ENCODE peak calls at places on chromosomes 6 and 20, in seven cellular contexts. One of them, this sample, is unnamed.
A peak's percentile ranks its signal among the peaks of the same experiment; 100 is the strongest.

GRCh38 chr6:286681-287499 is 5.4 kb upstream of the DUSP22 start:
- DNase-seq in fibroblast of mammary gland: no peak
- DNase-seq in heart left ventricle: no peak
- DNase-seq in BJ: no peak
- DNase-seq in vagina: no peak
- DNase-seq in neural crest cell: no peak
- DNase-seq in heart right ventricle: no peak
- DNase-seq in this sample: no peak

GRCh38 chr6:153852481-153852880 is 186.6 kb upstream of the OPRM1 start:
- DNase-seq in BJ: no peak
- DNase-seq in heart right ventricle: no peak
- DNase-seq in vagina: no peak
- DNase-seq in fibroblast of mammary gland: no peak
- DNase-seq in heart left ventricle: no peak
- DNase-seq in neural crest cell: no peak
- DNase-seq in this sample: no peak

GRCh38 chr6:138509371-138509770 is 10.1 kb upstream of the NHSL1 start:
- DNase-seq in heart left ventricle: peak; percentile 16
- DNase-seq in heart right ventricle: peak; percentile 53
- DNase-seq in fibroblast of mammary gland: peak; percentile 68
- DNase-seq in neural crest cell: no peak
- DNase-seq in vagina: no peak
- DNase-seq in BJ: no peak
- DNase-seq in this sample: no peak

GRCh38 chr6:4781426-4781825 is 5.2 kb downstream of the CDYL start:
- DNase-seq in vagina: no peak
- DNase-seq in fibroblast of mammary gland: no peak
- DNase-seq in heart left ventricle: no peak
- DNase-seq in BJ: no peak
- DNase-seq in neural crest cell: no peak
- DNase-seq in heart right ventricle: no peak
- DNase-seq in this sample: no peak

GRCh38 chr20:44832724-44833123 is 22.4 kb upstream of the RIMS4 start:
- DNase-seq in vagina: no peak
- DNase-seq in BJ: no peak
- DNase-seq in heart left ventricle: no peak
- DNase-seq in fibroblast of mammary gland: peak; percentile 58
- DNase-seq in heart right ventricle: no peak
- DNase-seq in neural crest cell: no peak
- DNase-seq in this sample: no peak

GRCh38 chr6:142828030-142828429 is 116.9 kb downstream of the HIVEP2 start:
- DNase-seq in vagina: no peak
- DNase-seq in neural crest cell: no peak
- DNase-seq in fibroblast of mammary gland: no peak
- DNase-seq in heart right ventricle: no peak
- DNase-seq in BJ: no peak
- DNase-seq in heart left ventricle: no peak
- DNase-seq in this sample: no peak

GRCh38 chr6:161215193-161215592 is 58.7 kb downstream of the AGPAT4 start:
- DNase-seq in heart right ventricle: no peak
- DNase-seq in fibroblast of mammary gland: peak; percentile 100
- DNase-seq in heart left ventricle: no peak
- DNase-seq in vagina: no peak
- DNase-seq in neural crest cell: no peak
- DNase-seq in BJ: peak; percentile 53
- DNase-seq in this sample: no peak

GRCh38 chr6:151044465-151045441 is 179.3 kb downstream of the MTHFD1L start:
- DNase-seq in neural crest cell: no peak
- DNase-seq in heart right ventricle: peak; percentile 70
- DNase-seq in fibroblast of mammary gland: peak; percentile 92
- DNase-seq in vagina: no peak
- DNase-seq in heart left ventricle: peak; percentile 67
- DNase-seq in BJ: peak; percentile 58
- DNase-seq in this sample: no peak

GRCh38 chr6:107668826-107669474 is 155.2 kb downstream of the SCML4 start:
- DNase-seq in heart left ventricle: no peak
- DNase-seq in BJ: no peak
- DNase-seq in fibroblast of mammary gland: no peak
- DNase-seq in vagina: no peak
- DNase-seq in neural crest cell: no peak
- DNase-seq in heart right ventricle: no peak
- DNase-seq in this sample: no peak

GRCh38 chr20:17394411-17394810 is 136.8 kb downstream of the BFSP1 start:
- DNase-seq in BJ: no peak
- DNase-seq in heart left ventricle: no peak
- DNase-seq in fibroblast of mammary gland: no peak
- DNase-seq in heart right ventricle: no peak
- DNase-seq in vagina: no peak
- DNase-seq in neural crest cell: no peak
- DNase-seq in this sample: no peak

GRCh38 chr20:40753472-40753871 is 64.4 kb upstream of the MAFB start:
- DNase-seq in BJ: no peak
- DNase-seq in heart left ventricle: no peak
- DNase-seq in fibroblast of mammary gland: peak; percentile 16
- DNase-seq in heart right ventricle: no peak
- DNase-seq in neural crest cell: no peak
- DNase-seq in vagina: no peak
- DNase-seq in this sample: no peak

GRCh38 chr20:61719691-61720347 is 345.9 kb downstream of the TAF4 start:
- DNase-seq in BJ: no peak
- DNase-seq in fibroblast of mammary gland: no peak
- DNase-seq in heart right ventricle: no peak
- DNase-seq in vagina: no peak
- DNase-seq in heart left ventricle: no peak
- DNase-seq in neural crest cell: no peak
- DNase-seq in this sample: peak; percentile 39

GRCh38 chr6:7073810-7074525 is 33.8 kb upstream of the RREB1 start:
- DNase-seq in heart left ventricle: peak; percentile 32
- DNase-seq in neural crest cell: no peak
- DNase-seq in fibroblast of mammary gland: no peak
- DNase-seq in BJ: no peak
- DNase-seq in heart right ventricle: peak; percentile 13
- DNase-seq in vagina: no peak
- DNase-seq in this sample: no peak

GRCh38 chr6:169172435-169172834 is 81.2 kb downstream of the THBS2 start:
- DNase-seq in neural crest cell: no peak
- DNase-seq in fibroblast of mammary gland: peak; percentile 94
- DNase-seq in heart left ventricle: no peak
- DNase-seq in heart right ventricle: no peak
- DNase-seq in BJ: peak; percentile 79
- DNase-seq in vagina: peak; percentile 86
- DNase-seq in this sample: no peak

DNA sequence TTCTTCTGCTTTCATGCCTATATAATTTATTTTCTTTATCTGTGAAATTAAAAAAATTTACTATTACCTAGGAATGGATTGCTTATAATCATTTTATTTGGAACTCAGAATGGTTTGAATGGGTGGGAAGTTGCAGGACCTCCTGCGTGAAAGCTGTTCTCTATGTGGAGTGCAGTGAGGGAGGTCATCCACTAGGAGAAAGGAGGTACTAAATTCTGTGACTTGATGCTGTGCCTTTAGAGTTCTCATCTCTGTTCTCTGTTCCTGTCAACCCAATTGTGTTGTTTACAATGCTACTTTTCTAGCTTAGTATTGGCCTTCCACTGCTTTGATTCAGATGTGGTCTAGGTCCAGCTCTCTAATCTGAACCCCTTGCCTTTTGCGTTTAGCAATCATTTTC is 65.0 kb upstream of the HIVEP1 start:
- DNase-seq in fibroblast of mammary gland: no peak
- DNase-seq in neural crest cell: no peak
- DNase-seq in vagina: no peak
- DNase-seq in heart right ventricle: no peak
- DNase-seq in BJ: no peak
- DNase-seq in heart left ventricle: no peak
- DNase-seq in this sample: no peak
- TF ChIP-seq CTCF in fibroblast of mammary gland: peak; percentile 25
- TF ChIP-seq CTCF in neural crest cell: peak; percentile 41
- TF ChIP-seq CTCF in vagina: no peak
- TF ChIP-seq CTCF in heart right ventricle: no peak
- TF ChIP-seq CTCF in BJ: peak; percentile 20
- TF ChIP-seq CTCF in heart left ventricle: no peak
- TF ChIP-seq CTCF in this sample: no peak

GRCh38 chr6:39432311-39433025 is 110.0 kb upstream of the KCNK16 start:
- DNase-seq in fibroblast of mammary gland: peak; percentile 8
- DNase-seq in neural crest cell: no peak
- DNase-seq in heart left ventricle: no peak
- DNase-seq in BJ: peak; percentile 82
- DNase-seq in vagina: peak; percentile 44
- DNase-seq in heart right ventricle: no peak
- DNase-seq in this sample: no peak
- TF ChIP-seq CTCF in fibroblast of mammary gland: no peak
- TF ChIP-seq CTCF in neural crest cell: no peak
- TF ChIP-seq CTCF in heart left ventricle: no peak
- TF ChIP-seq CTCF in BJ: peak; percentile 16
- TF ChIP-seq CTCF in vagina: no peak
- TF ChIP-seq CTCF in heart right ventricle: no peak
- TF ChIP-seq CTCF in this sample: no peak

GRCh38 chr20:36591854-36592641 is 13.5 kb upstream of the RAB5IF start:
- DNase-seq in BJ: no peak
- DNase-seq in heart left ventricle: no peak
- DNase-seq in vagina: no peak
- DNase-seq in fibroblast of mammary gland: peak; percentile 38
- DNase-seq in heart right ventricle: peak; percentile 32
- DNase-seq in neural crest cell: no peak
- DNase-seq in this sample: no peak
- TF ChIP-seq CTCF in BJ: peak; percentile 61
- TF ChIP-seq CTCF in heart left ventricle: peak; percentile 31
- TF ChIP-seq CTCF in vagina: peak; percentile 31
- TF ChIP-seq CTCF in fibroblast of mammary gland: peak; percentile 28
- TF ChIP-seq CTCF in heart right ventricle: peak; percentile 21
- TF ChIP-seq CTCF in neural crest cell: peak; percentile 42
- TF ChIP-seq CTCF in this sample: no peak

GRCh38 chr6:81105998-81106397 is 646.5 kb downstream of the TENT5A start:
- DNase-seq in heart left ventricle: no peak
- DNase-seq in fibroblast of mammary gland: peak; percentile 15
- DNase-seq in heart right ventricle: no peak
- DNase-seq in vagina: no peak
- DNase-seq in neural crest cell: no peak
- DNase-seq in BJ: no peak
- DNase-seq in this sample: no peak
- TF ChIP-seq CTCF in heart left ventricle: no peak
- TF ChIP-seq CTCF in fibroblast of mammary gland: peak; percentile 9
- TF ChIP-seq CTCF in heart right ventricle: no peak
- TF ChIP-seq CTCF in vagina: no peak
- TF ChIP-seq CTCF in neural crest cell: no peak
- TF ChIP-seq CTCF in BJ: peak; percentile 26
- TF ChIP-seq CTCF in this sample: no peak

GRCh38 chr20:49914310-49915117 is 815 bp downstream of the SPATA2 start:
- DNase-seq in heart left ventricle: no peak
- DNase-seq in fibroblast of mammary gland: no peak
- DNase-seq in vagina: no peak
- DNase-seq in heart right ventricle: no peak
- DNase-seq in BJ: no peak
- DNase-seq in neural crest cell: no peak
- DNase-seq in this sample: peak; percentile 35
- TF ChIP-seq CTCF in heart left ventricle: no peak
- TF ChIP-seq CTCF in fibroblast of mammary gland: peak; percentile 4
- TF ChIP-seq CTCF in vagina: no peak
- TF ChIP-seq CTCF in heart right ventricle: no peak
- TF ChIP-seq CTCF in BJ: no peak
- TF ChIP-seq CTCF in neural crest cell: no peak
- TF ChIP-seq CTCF in this sample: no peak

GRCh38 chr6:39731565-39731964 is 6.4 kb upstream of the KIF6 start:
- DNase-seq in heart right ventricle: no peak
- DNase-seq in BJ: no peak
- DNase-seq in vagina: no peak
- DNase-seq in heart left ventricle: no peak
- DNase-seq in fibroblast of mammary gland: no peak
- DNase-seq in neural crest cell: no peak
- DNase-seq in this sample: no peak
- TF ChIP-seq CTCF in heart right ventricle: no peak
- TF ChIP-seq CTCF in BJ: no peak
- TF ChIP-seq CTCF in vagina: no peak
- TF ChIP-seq CTCF in heart left ventricle: no peak
- TF ChIP-seq CTCF in fibroblast of mammary gland: no peak
- TF ChIP-seq CTCF in neural crest cell: no peak
- TF ChIP-seq CTCF in this sample: no peak

GRCh38 chr6:52087498-52087999 is at the start of gene PKHD1:
- DNase-seq in heart right ventricle: no peak
- DNase-seq in BJ: no peak
- DNase-seq in neural crest cell: no peak
- DNase-seq in vagina: no peak
- DNase-seq in fibroblast of mammary gland: peak; percentile 18
- DNase-seq in heart left ventricle: no peak
- DNase-seq in this sample: no peak
- TF ChIP-seq CTCF in heart right ventricle: no peak
- TF ChIP-seq CTCF in BJ: peak; percentile 38
- TF ChIP-seq CTCF in neural crest cell: peak; percentile 58
- TF ChIP-seq CTCF in vagina: no peak
- TF ChIP-seq CTCF in fibroblast of mammary gland: peak; percentile 39
- TF ChIP-seq CTCF in heart left ventricle: no peak
- TF ChIP-seq CTCF in this sample: no peak

DNA sequence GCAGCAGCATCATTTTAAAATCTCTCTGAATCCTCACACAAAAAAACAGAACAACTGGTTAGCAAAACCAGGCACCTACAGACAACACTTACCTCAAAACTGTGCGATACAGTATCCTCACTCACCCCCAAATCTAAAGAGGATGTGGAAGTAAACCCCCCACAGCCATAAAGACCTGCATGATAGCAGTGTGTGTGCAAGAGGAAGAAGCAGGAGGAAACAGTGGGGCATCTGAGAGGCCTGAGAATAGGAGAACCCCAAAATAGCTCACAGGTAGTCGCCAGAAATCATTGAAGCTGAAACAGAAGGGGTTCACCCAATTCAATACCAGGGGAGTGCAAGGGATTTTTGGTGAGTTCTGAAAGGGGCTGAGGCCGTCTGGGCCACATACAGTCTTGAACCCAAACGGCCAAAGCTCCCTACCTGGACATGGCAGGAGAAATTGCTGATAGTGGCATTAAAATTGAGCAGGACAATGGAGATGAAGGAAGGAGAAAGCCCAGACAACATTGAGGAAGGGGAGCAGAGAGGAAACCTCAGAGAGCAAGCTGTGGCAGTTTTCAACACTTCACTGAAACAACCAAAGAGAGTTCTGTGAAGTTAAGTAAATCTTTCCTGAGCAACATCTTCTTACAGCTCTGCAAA is 129.7 kb downstream of the FIG4 start:
- DNase-seq in heart left ventricle: no peak
- DNase-seq in BJ: no peak
- DNase-seq in fibroblast of mammary gland: no peak
- DNase-seq in heart right ventricle: no peak
- DNase-seq in neural crest cell: no peak
- DNase-seq in vagina: no peak
- DNase-seq in this sample: no peak
- TF ChIP-seq CTCF in heart left ventricle: no peak
- TF ChIP-seq CTCF in BJ: no peak
- TF ChIP-seq CTCF in fibroblast of mammary gland: no peak
- TF ChIP-seq CTCF in heart right ventricle: no peak
- TF ChIP-seq CTCF in neural crest cell: no peak
- TF ChIP-seq CTCF in vagina: no peak
- TF ChIP-seq CTCF in this sample: no peak

This sample was measured in natural killer cell.